ENCODE peak calls at places on chromosomes 16 and 17, in ten cellular contexts. I, E, K, M, P, C, L, X, A and S are unnamed samples.

GRCh38 chr16:84367750-84368320 is 503 bp upstream of the ATP2C2 start:
- DNase-seq in I (no peak), E (no peak), K (peak), M (no peak), P (no peak), C (peak), L (no peak), X (no peak), A (no peak), S (peak)

GRCh38 chr16:64971211-64971610 is 150.7 kb downstream of the CDH11 start:
- DNase-seq in I (no peak), E (no peak), K (no peak), M (no peak), P (no peak), C (no peak), L (no peak), X (no peak), A (no peak), S (no peak)

GRCh38 chr16:53209489-53209888 is 154.7 kb downstream of the CHD9 start:
- DNase-seq in I (no peak), E (no peak), K (no peak), M (no peak), P (no peak), C (no peak), L (no peak), X (no peak), A (no peak), S (no peak)

GRCh38 chr17:49409066-49409465 is 5.6 kb downstream of the PHB1 start:
- DNase-seq in I (no peak), E (no peak), K (peak), M (no peak), P (no peak), C (no peak), L (no peak), X (peak), A (no peak), S (no peak)

GRCh38 chr17:64115871-64116534 is 13.9 kb downstream of the ERN1 start:
- DNase-seq in I (peak), E (no peak), K (no peak), M (no peak), P (no peak), C (no peak), L (peak), X (no peak), A (peak), S (no peak)

GRCh38 chr17:40348136-40348504 is 16.4 kb downstream of the GJD3 start:
- DNase-seq in I (no peak), E (no peak), K (no peak), M (no peak), P (no peak), C (no peak), L (no peak), X (no peak), A (no peak), S (no peak)

GRCh38 chr17:65785109-65785508 is 223.7 kb upstream of the AXIN2 start:
- DNase-seq in I (peak), E (no peak), K (no peak), M (no peak), P (no peak), C (no peak), L (peak), X (no peak), A (peak), S (no peak)

GRCh38 chr17:7330099-7331015 is 1.2 kb upstream of the NEURL4 start:
- DNase-seq in I (peak), E (peak), K (no peak), M (no peak), P (no peak), C (peak), L (peak), X (peak), A (peak), S (peak)

GRCh38 chr17:76585649-76586593 is at the start of gene ST6GALNAC2:
- DNase-seq in I (peak), E (peak), K (peak), M (no peak), P (peak), C (peak), L (peak), X (no peak), A (peak), S (no peak)

GRCh38 chr16:56279132-56279531 is 87.8 kb downstream of the GNAO1 start:
- DNase-seq in I (no peak), E (peak), K (no peak), M (no peak), P (peak), C (no peak), L (no peak), X (no peak), A (no peak), S (no peak)

GRCh38 chr17:3966720-3967363 is 2.6 kb upstream of the ATP2A3 start:
- DNase-seq in I (no peak), E (no peak), K (no peak), M (no peak), P (no peak), C (no peak), L (no peak), X (peak), A (no peak), S (no peak)

GRCh38 chr16:67084345-67085028 is 25.3 kb upstream of the PHAF1 start:
- DNase-seq in I (no peak), E (no peak), K (no peak), M (no peak), P (no peak), C (no peak), L (peak), X (no peak), A (no peak), S (no peak)

GRCh38 chr17:16930571-16931317 is 41.2 kb downstream of the TNFRSF13B start:
- DNase-seq in I (no peak), E (no peak), K (no peak), M (no peak), P (no peak), C (no peak), L (no peak), X (no peak), A (no peak), S (no peak)

GRCh38 chr17:1898332-1898731 is 68.5 kb downstream of the RPA1 start:
- DNase-seq in I (no peak), E (no peak), K (no peak), M (no peak), P (no peak), C (no peak), L (no peak), X (no peak), A (no peak), S (no peak)

GRCh38 chr16:19831678-19832077 is 53.0 kb downstream of the GPRC5B start:
- DNase-seq in I (peak), E (no peak), K (no peak), M (no peak), P (no peak), C (no peak), L (peak), X (no peak), A (no peak), S (no peak)

GRCh38 chr17:9274119-9274445 is 252.8 kb downstream of the NTN1 start:
- DNase-seq in I (no peak), E (no peak), K (no peak), M (no peak), P (no peak), C (no peak), L (no peak), X (no peak), A (no peak), S (no peak)

GRCh38 chr16:10579965-10580918 is at the start of gene EMP2:
- DNase-seq in I (peak), E (peak), K (peak), M (no peak), P (no peak), C (peak), L (peak), X (peak), A (peak), S (peak)

GRCh38 chr16:81739503-81739902 is 39.6 kb upstream of the PLCG2 start:
- DNase-seq in I (no peak), E (no peak), K (no peak), M (no peak), P (no peak), C (no peak), L (no peak), X (no peak), A (no peak), S (no peak)